ENCODE peak calls at places on chromosomes 2 and 18, in eight cellular contexts. A is A549; X is left lung; T is transverse colon; L is CD8-positive, alpha-beta T cell; G is cardiac muscle cell; S is kidney; C is cardiac fibroblast. Q is an unnamed sample.
A peak's percentile ranks its signal among the peaks of the same experiment; 100 is the strongest.

GRCh38 chr2:217362710-217363109 is 502.8 kb upstream of the TNP1 start:
- DNase-seq in A (no peak), X (no peak), T (no peak), L (no peak), G (no peak), S (no peak), C (no peak), Q (no peak)

GRCh38 chr2:120709608-120710041 is 26.0 kb upstream of the GLI2 start:
- DNase-seq in A (no peak), X (no peak), T (no peak), L (no peak), G (no peak), S (no peak), C (peak; percentile 65), Q (no peak)

GRCh38 chr2:42086500-42086953 is 38.7 kb downstream of the PKDCC start:
- DNase-seq in A (peak; percentile 80), X (no peak), T (peak; percentile 52), L (no peak), G (peak; percentile 83), S (no peak), C (peak; percentile 79), Q (peak; percentile 81)

GRCh38 chr2:128511731-128512663 is 193.3 kb upstream of the HS6ST1 start:
- DNase-seq in A (no peak), X (no peak), T (no peak), L (no peak), G (no peak), S (no peak), C (no peak), Q (no peak)

GRCh38 chr2:26072925-26073768 is 39.3 kb downstream of the RAB10 start:
- DNase-seq in A (peak; percentile 45), X (no peak), T (no peak), L (no peak), G (peak; percentile 42), S (no peak), C (peak; percentile 69), Q (no peak)

GRCh38 chr2:68281988-68282387 is 29.7 kb upstream of the PPP3R1 start:
- DNase-seq in A (no peak), X (no peak), T (no peak), L (no peak), G (no peak), S (no peak), C (no peak), Q (no peak)

GRCh38 chr2:144015655-144016245 is 504.2 kb downstream of the ZEB2 start:
- DNase-seq in A (peak; percentile 61), X (no peak), T (no peak), L (no peak), G (peak; percentile 75), S (no peak), C (peak; percentile 97), Q (peak; percentile 91)

GRCh38 chr2:2845267-2845666 is 514.2 kb upstream of the MYT1L start:
- DNase-seq in A (no peak), X (no peak), T (no peak), L (no peak), G (no peak), S (no peak), C (no peak), Q (no peak)

GRCh38 chr18:64987096-64987495 is 763.7 kb upstream of the CDH7 start:
- DNase-seq in A (no peak), X (no peak), T (no peak), L (no peak), G (no peak), S (peak; percentile 17), C (no peak), Q (no peak)

GRCh38 chr2:233798335-233799086 is 20.4 kb downstream of the MROH2A start:
- DNase-seq in A (no peak), X (no peak), T (no peak), L (no peak), G (no peak), S (peak; percentile 46), C (no peak), Q (no peak)

GRCh38 chr2:204909791-204910190 is 364.5 kb downstream of the PARD3B start:
- DNase-seq in A (no peak), X (no peak), T (no peak), L (no peak), G (no peak), S (no peak), C (no peak), Q (no peak)

GRCh38 chr2:42216712-42217111 is 47.6 kb downstream of the EML4 start:
- DNase-seq in A (peak; percentile 67), X (no peak), T (no peak), L (no peak), G (peak; percentile 71), S (no peak), C (peak; percentile 80), Q (peak; percentile 82)

GRCh38 chr2:215359576-215359922 is 47.7 kb downstream of the ATIC start:
- DNase-seq in A (no peak), X (no peak), T (no peak), L (no peak), G (no peak), S (no peak), C (no peak), Q (peak; percentile 6)

GRCh38 chr2:75633620-75634019 is 13.0 kb upstream of the MRPL19 start:
- DNase-seq in A (no peak), X (no peak), T (no peak), L (no peak), G (no peak), S (no peak), C (no peak), Q (no peak)

GRCh38 chr2:72185166-72185565 is 37.5 kb upstream of the CYP26B1 start:
- DNase-seq in A (no peak), X (no peak), T (no peak), L (no peak), G (no peak), S (no peak), C (no peak), Q (no peak)

GRCh38 chr2:241368643-241369042 is 12.6 kb downstream of the FARP2 start:
- DNase-seq in A (no peak), X (no peak), T (no peak), L (no peak), G (no peak), S (no peak), C (no peak), Q (no peak)

GRCh38 chr18:36561046-36561445 is 263.5 kb downstream of the FHOD3 start:
- DNase-seq in A (no peak), X (no peak), T (no peak), L (no peak), G (no peak), S (no peak), C (no peak), Q (no peak)

GRCh38 chr2:148132400-148132799 is 111.5 kb downstream of the MBD5 start:
- DNase-seq in A (no peak), X (no peak), T (no peak), L (no peak), G (peak; percentile 51), S (no peak), C (peak; percentile 83), Q (peak; percentile 60)

GRCh38 chr18:44453505-44453904 is 227.2 kb upstream of the SETBP1 start:
- DNase-seq in A (no peak), X (no peak), T (no peak), L (no peak), G (no peak), S (no peak), C (no peak), Q (peak; percentile 31)

GRCh38 chr18:23710946-23711345 is 21.7 kb downstream of the LAMA3 start:
- DNase-seq in A (no peak), X (no peak), T (no peak), L (no peak), G (no peak), S (no peak), C (no peak), Q (no peak)
- H3K4me3 ChIP-seq in A (no peak overlapping the region), X (no peak overlapping the region), T (no peak overlapping the region), L (no peak overlapping the region), G (no peak overlapping the region), S (no peak overlapping the region), C (no peak overlapping the region), Q (no peak overlapping the region)

GRCh38 chr2:64914247-64914646 is 75.0 kb upstream of the SLC1A4 start:
- DNase-seq in A (no peak), X (no peak), T (no peak), L (no peak), G (no peak), S (no peak), C (no peak), Q (no peak)

GRCh38 chr2:64910972-64911433 is 78.2 kb upstream of the SLC1A4 start:
- DNase-seq in A (no peak), X (no peak), T (no peak), L (no peak), G (no peak), S (no peak), C (peak; percentile 6), Q (no peak)

GRCh38 chr2:64915510-64915900 is 73.7 kb upstream of the SLC1A4 start:
- DNase-seq in A (no peak), X (no peak), T (no peak), L (no peak), G (no peak), S (no peak), C (no peak), Q (peak; percentile 30)

GRCh38 chr2:64914735-64915509 is 74.3 kb upstream of the SLC1A4 start:
- DNase-seq in A (no peak), X (no peak), T (no peak), L (no peak), G (peak; percentile 17), S (no peak), C (peak; percentile 45), Q (peak; percentile 32)

GRCh38 chr2:64913357-64913869 is 75.8 kb upstream of the SLC1A4 start:
- DNase-seq in A (peak; percentile 35), X (no peak), T (peak; percentile 52), L (peak; percentile 42), G (no peak), S (no peak), C (no peak), Q (no peak)
- TF ChIP-seq CTCF in A (peak; percentile 28), X (no peak), T (peak; percentile 26), L (peak; percentile 29), G (no peak), S (no peak), C (no peak), Q (no peak)

GRCh38 chr18:5964596-5964995 is 69.3 kb upstream of the TMEM200C start:
- DNase-seq in A (no peak), X (no peak), T (no peak), L (no peak), G (no peak), S (no peak), C (no peak), Q (no peak)

GRCh38 chr18:5963267-5963666 is 67.9 kb upstream of the TMEM200C start:
- DNase-seq in A (no peak), X (no peak), T (no peak), L (no peak), G (no peak), S (no peak), C (no peak), Q (no peak)

GRCh38 chr18:5964108-5964507 is 68.8 kb upstream of the TMEM200C start:
- DNase-seq in A (no peak), X (no peak), T (no peak), L (no peak), G (no peak), S (no peak), C (no peak), Q (no peak)

GRCh38 chr18:5966514-5966913 is 71.2 kb upstream of the TMEM200C start:
- DNase-seq in A (no peak), X (no peak), T (peak; percentile 64), L (no peak), G (no peak), S (no peak), C (no peak), Q (no peak)

GRCh38 chr18:5964996-5965395 is 69.7 kb upstream of the TMEM200C start:
- DNase-seq in A (no peak), X (no peak), T (no peak), L (no peak), G (no peak), S (no peak), C (no peak), Q (no peak)
- H3K4me3 ChIP-seq in A (no peak overlapping the region), X (no peak overlapping the region), T (no peak overlapping the region), L (peak overlapping the region; percentile 11), G (no peak overlapping the region), S (no peak overlapping the region), C (no peak overlapping the region), Q (no peak overlapping the region)

GRCh38 chr2:8576525-8577157 is 105.2 kb upstream of the ID2 start:
- DNase-seq in A (no peak), X (no peak), T (peak; percentile 29), L (peak; percentile 38), G (no peak), S (peak; percentile 70), C (no peak), Q (no peak)
- TF ChIP-seq CTCF in A (no peak), X (no peak), T (no peak), L (no peak), G (no peak), S (no peak), C (no peak), Q (no peak)